ENCODE peak calls at places on chromosome 4, in eight cellular contexts. R, O, V, I, Y, C, Q and S are unnamed samples. For H3K36me3 and H3K4me1, the result is how much of the 10 kb centered on the place peaks cover.

GRCh38 chr4:5051692-5052423 is 578 bp downstream of the STK32B start:
- DNase-seq in O (peak), I (no peak), Y (peak), R (no peak), C (peak), V (peak), Q (no peak), S (no peak)

GRCh38 chr4:95549246-95550138 is 719 bp upstream of the UNC5C start:
- DNase-seq in Q (no peak), V (peak), O (peak), C (no peak), Y (peak), R (peak), I (peak), S (peak)

GRCh38 chr4:173332021-173332487 is 2.1 kb downstream of the HMGB2 start:
- DNase-seq in R (no peak), Y (peak), V (no peak), C (no peak), O (peak), Q (no peak), I (peak), S (no peak)

GRCh38 chr4:112297495-112297894 is 326 bp downstream of the ALPK1 start:
- DNase-seq in C (no peak), V (no peak), R (no peak), Q (no peak), O (no peak), Y (no peak), I (no peak), S (no peak)

GRCh38 chr4:139857977-139858376 is 192.4 kb downstream of the MGST2 start:
- DNase-seq in Y (no peak), C (no peak), V (no peak), I (no peak), O (no peak), R (no peak), Q (no peak), S (no peak)

GRCh38 chr4:13481569-13481968 is 2.6 kb downstream of the RAB28 start:
- DNase-seq in Y (peak), R (no peak), C (no peak), Q (no peak), I (no peak), V (peak), O (peak), S (no peak)

GRCh38 chr4:44638091-44638490 is 13.3 kb downstream of the YIPF7 start:
- DNase-seq in Q (no peak), O (no peak), V (no peak), R (no peak), C (no peak), I (no peak), Y (no peak), S (no peak)

GRCh38 chr4:85968945-85969830 is 390.7 kb downstream of the MAPK10 start:
- DNase-seq in I (peak), Y (peak), O (peak), V (peak), Q (no peak), C (no peak), R (no peak), S (no peak)

GRCh38 chr4:10521386-10521785 is 64.2 kb upstream of the ZNF518B start:
- DNase-seq in V (no peak), O (no peak), I (no peak), R (no peak), Q (no peak), Y (no peak), C (no peak), S (no peak)

GRCh38 chr4:82785248-82786003 is 13.2 kb downstream of the SCD5 start:
- DNase-seq in O (peak), I (peak), V (peak), R (peak), C (no peak), Y (peak), Q (no peak), S (no peak)

GRCh38 chr4:100895572-100896197 is 377.9 kb upstream of the EMCN start:
- DNase-seq in C (no peak), Y (peak), O (no peak), Q (no peak), I (peak), R (no peak), V (no peak), S (no peak)

GRCh38 chr4:114264877-114265291 is 285.4 kb upstream of the ARSJ start:
- DNase-seq in O (peak), I (no peak), C (no peak), Y (no peak), V (peak), Q (no peak), R (no peak), S (no peak)

GRCh38 chr4:56468097-56468422 is 643 bp downstream of the SRP72 start:
- DNase-seq in C (no peak), O (peak), R (no peak), Y (no peak), Q (no peak), V (peak), I (peak), S (peak)

GRCh38 chr4:103076777-103077347 is 301 bp upstream of the SLC9B2 start:
- DNase-seq in C (no peak), V (peak), I (no peak), Y (no peak), O (no peak), R (no peak), Q (no peak), S (no peak)

GRCh38 chr4:87185471-87185870 is 34.9 kb downstream of the KLHL8 start:
- DNase-seq in Y (no peak), I (no peak), Q (no peak), R (no peak), V (no peak), O (no peak), C (no peak), S (no peak)

GRCh38 chr4:123299212-123299651 is 97.4 kb upstream of the SPRY1 start:
- DNase-seq in R (no peak), V (peak), Y (peak), C (no peak), Q (no peak), O (peak), I (no peak), S (no peak)

GRCh38 chr4:75547647-75548387 is 8.0 kb upstream of the ODAPH start:
- DNase-seq in V (no peak), C (peak), O (peak), I (no peak), Q (peak), Y (no peak), R (peak), S (peak)

GRCh38 chr4:174665799-174666198 is 143.5 kb upstream of the HPGD start:
- DNase-seq in I (no peak), C (no peak), O (no peak), Q (no peak), R (no peak), V (no peak), Y (no peak), S (no peak)

GRCh38 chr4:165548702-165549101 is 169.9 kb downstream of the CPE start:
- DNase-seq in Q (no peak), Y (no peak), V (no peak), C (no peak), R (no peak), O (no peak), I (no peak), S (no peak)

GRCh38 chr4:55356991-55357461 is 11.0 kb downstream of the SRD5A3 start:
- DNase-seq in V (no peak), I (no peak), O (peak), Q (no peak), Y (peak), C (no peak), R (no peak), S (no peak)

GRCh38 chr4:47531241-47531953 is 46.3 kb downstream of the ATP10D start:
- DNase-seq in Y (peak), R (no peak), Q (no peak), V (peak), C (no peak), I (peak), O (peak), S (peak)

GRCh38 chr4:123104275-123104674 is 181.9 kb upstream of the NUDT6 start:
- DNase-seq in R (no peak), C (no peak), I (no peak), Q (no peak), O (peak), V (no peak), Y (peak), S (no peak)

GRCh38 chr4:22686156-22686555 is 6.6 kb upstream of the GBA3 start:
- DNase-seq in Q (no peak), C (no peak), V (no peak), R (no peak), I (no peak), Y (no peak), O (no peak), S (no peak)

GRCh38 chr4:78984593-78984992 is 45.4 kb upstream of the PAQR3 start:
- DNase-seq in O (no peak), Q (no peak), I (no peak), R (no peak), C (no peak), V (no peak), Y (no peak), S (no peak)

GRCh38 chr4:39574946-39575345 is 47.7 kb upstream of the UGDH start:
- DNase-seq in Y (no peak), I (no peak), R (no peak), O (no peak), V (no peak), Q (no peak), C (no peak), S (no peak)

GRCh38 chr4:152920768-152921167 is 15.4 kb upstream of the FHDC1 start:
- DNase-seq in Y (no peak), C (no peak), V (peak), I (no peak), Q (no peak), O (peak), R (no peak), S (no peak)

GRCh38 chr4:148060264-148061138 is 328.6 kb downstream of the ARHGAP10 start:
- DNase-seq in O (no peak), Y (no peak), C (no peak), I (no peak), R (no peak), Q (no peak), V (peak), S (no peak)

GRCh38 chr4:169253087-169253675 is 17.6 kb downstream of the SH3RF1 start:
- DNase-seq in Y (peak), R (no peak), Q (no peak), C (no peak), I (no peak), O (no peak), V (no peak), S (no peak)

GRCh38 chr4:56863441-56864129 is 42.1 kb upstream of the SPINK2 start:
- DNase-seq in C (no peak), I (no peak), R (no peak), Y (no peak), V (peak), Q (no peak), O (peak), S (no peak)

GRCh38 chr4:170088686-170089085 is 1.1 kb downstream of the AADAT start:
- DNase-seq in C (no peak), Y (no peak), I (no peak), V (no peak), O (no peak), R (no peak), Q (no peak), S (no peak)

GRCh38 chr4:182808673-182809416 is 108.3 kb downstream of the DCTD start:
- DNase-seq in C (no peak), V (no peak), O (peak), I (no peak), Y (no peak), Q (no peak), R (no peak), S (no peak)

GRCh38 chr4:151854731-151855130 is 93.9 kb upstream of the GATB start:
- DNase-seq in R (no peak), V (no peak), Y (no peak), O (peak), I (no peak), Q (no peak), C (no peak), S (no peak)

GRCh38 chr4:167114416-167114971 is 119.8 kb downstream of the SPOCK3 start:
- DNase-seq in I (no peak), Q (no peak), R (no peak), V (peak), O (no peak), C (no peak), Y (peak), S (no peak)

GRCh38 chr4:109424093-109424818 is 9.4 kb upstream of the SEC24B start:
- DNase-seq in Y (no peak), V (no peak), R (no peak), Q (no peak), C (no peak), I (no peak), O (no peak), S (no peak)

DNA sequence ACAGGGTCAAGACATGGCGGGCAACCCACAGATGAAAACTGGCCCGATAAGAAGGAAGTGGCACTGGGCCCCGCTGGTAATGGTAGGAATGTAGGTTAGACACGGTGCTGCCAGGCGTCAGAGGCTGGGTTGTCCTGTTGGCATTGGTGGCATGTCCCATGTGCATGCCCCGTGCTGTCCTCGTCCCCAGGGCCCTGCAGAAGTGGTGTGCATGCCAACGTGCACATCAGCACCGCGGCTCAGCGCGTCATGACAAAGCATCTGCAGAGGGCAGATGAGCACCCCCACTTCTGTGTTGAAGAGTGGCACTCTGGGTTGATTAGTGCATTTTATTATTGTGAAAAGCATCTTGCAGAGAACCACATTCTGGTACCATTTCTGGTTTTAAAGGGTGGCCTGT is 35.6 kb downstream of the NELFA start:
- DNase-seq in V (no peak), C (peak), I (no peak), Q (no peak), R (no peak), O (no peak), Y (no peak), S (no peak)
- H3K36me3 ChIP-seq in V (under half), C (under half), I (under half), Q (under half), R (under half), O (half or more), Y (under half), S (under half)

DNA sequence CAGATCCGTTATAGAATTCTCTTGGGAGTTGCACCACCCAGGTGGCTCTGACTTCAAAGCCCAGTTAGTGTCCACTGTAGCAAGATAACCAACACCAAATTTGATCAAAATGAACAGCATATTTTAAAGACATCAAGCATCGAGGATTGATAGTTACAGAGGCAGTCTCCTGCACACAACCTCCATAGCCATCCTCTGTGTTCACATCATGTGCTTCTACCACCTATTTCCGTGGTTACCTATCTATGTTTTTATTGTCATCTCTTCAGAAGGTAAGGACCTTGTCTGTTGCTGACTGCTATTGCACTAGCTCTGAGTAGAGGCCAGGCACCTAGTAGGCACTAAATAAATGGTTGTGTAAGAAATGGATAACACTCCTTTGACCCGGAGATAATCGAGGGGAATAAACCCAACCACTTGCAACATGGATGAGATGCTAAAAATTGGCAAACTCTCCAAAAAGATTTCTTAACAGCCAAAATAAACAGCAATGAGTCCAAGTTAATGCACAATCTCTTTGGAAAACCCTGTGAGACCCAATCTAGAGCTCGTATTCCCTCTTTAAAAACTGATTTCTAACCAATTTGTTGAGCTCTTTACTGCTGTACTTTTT is 14.7 kb upstream of the C1QTNF7 start:
- DNase-seq in I (no peak), V (no peak), C (no peak), Q (no peak), R (no peak), O (no peak), Y (peak), S (no peak)
- H3K4me1 ChIP-seq in I (under half), V (under half), C (under half), Q (half or more), R (under half), O (under half), Y (under half), S (under half)

GRCh38 chr4:3427134-3427476 is 14.7 kb upstream of the HGFAC start:
- DNase-seq in R (no peak), V (no peak), Y (no peak), O (no peak), C (no peak), Q (no peak), I (no peak), S (no peak)
- H3K36me3 ChIP-seq in R (under half), V (under half), Y (under half), O (under half), C (half or more), Q (under half), I (under half), S (under half)

GRCh38 chr4:8189551-8190466 is 9.3 kb upstream of the SH3TC1 start:
- DNase-seq in O (no peak), Q (no peak), I (no peak), C (no peak), V (no peak), Y (no peak), R (no peak), S (no peak)

GRCh38 chr4:8191136-8191747 is 7.8 kb upstream of the SH3TC1 start:
- DNase-seq in Y (no peak), I (peak), V (peak), Q (no peak), R (peak), C (peak), O (peak), S (peak)

GRCh38 chr4:8188085-8188484 is 11.0 kb upstream of the SH3TC1 start:
- DNase-seq in I (peak), C (no peak), Y (no peak), Q (no peak), R (no peak), V (peak), O (no peak), S (no peak)

GRCh38 chr4:8186883-8187282 is 12.2 kb upstream of the SH3TC1 start:
- DNase-seq in I (no peak), R (no peak), Y (no peak), C (no peak), V (no peak), Q (no peak), O (no peak), S (no peak)

GRCh38 chr4:8188743-8189550 is 10.1 kb upstream of the SH3TC1 start:
- DNase-seq in V (peak), Q (no peak), R (peak), C (peak), I (no peak), O (no peak), Y (no peak), S (no peak)
- H3K4me1 ChIP-seq in V (half or more), Q (under half), R (under half), C (under half), I (under half), O (under half), Y (under half), S (under half)

DNA sequence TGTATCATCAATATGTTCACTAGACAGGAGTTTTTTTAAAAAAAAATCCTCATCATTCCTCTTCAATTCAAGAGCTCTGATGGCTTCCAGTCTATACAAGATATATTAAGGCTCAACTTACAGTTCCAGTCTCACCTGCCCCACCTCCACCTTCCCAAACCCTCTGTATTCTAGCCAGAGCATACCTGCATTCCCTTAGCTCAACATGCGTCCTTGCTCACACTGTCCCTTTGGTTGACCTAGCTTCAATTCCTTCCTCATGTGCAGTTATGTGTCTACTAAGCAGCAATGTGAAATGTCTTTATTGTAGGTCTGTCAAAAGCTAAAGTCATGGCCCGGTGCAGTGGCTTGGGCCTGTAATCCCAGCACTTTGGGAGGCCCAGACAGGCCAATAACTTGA is 10.8 kb downstream of the DHX15 start:
- DNase-seq in Q (no peak), V (no peak), R (no peak), Y (no peak), I (no peak), O (no peak), C (no peak), S (no peak)
- H3K36me3 ChIP-seq in Q (under half), V (under half), R (half or more), Y (half or more), I (under half), O (under half), C (under half), S (under half)

DNA sequence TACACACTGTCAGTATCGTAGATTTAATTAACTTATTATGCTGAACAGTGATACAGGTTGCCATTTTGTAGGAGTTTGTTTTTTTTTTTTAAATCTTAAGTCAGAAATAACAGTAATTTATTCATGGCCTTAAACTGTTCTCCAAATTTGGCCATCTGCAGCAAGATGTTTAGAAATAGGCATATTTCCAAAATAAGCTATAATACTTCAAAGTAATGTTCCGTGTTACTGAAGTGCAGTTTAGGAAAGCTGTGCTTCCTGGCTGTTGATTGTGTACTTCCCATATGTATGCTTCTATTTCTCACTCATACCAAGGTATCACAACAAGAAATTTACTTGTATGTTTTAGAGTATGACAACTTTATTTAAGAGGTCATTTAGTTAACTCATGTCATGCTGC is 28.9 kb downstream of the CPEB2 start:
- DNase-seq in Q (no peak), R (no peak), O (peak), I (no peak), Y (peak), V (no peak), C (no peak), S (no peak)
- H3K4me1 ChIP-seq in Q (under half), R (under half), O (under half), I (under half), Y (half or more), V (under half), C (under half), S (under half)

DNA sequence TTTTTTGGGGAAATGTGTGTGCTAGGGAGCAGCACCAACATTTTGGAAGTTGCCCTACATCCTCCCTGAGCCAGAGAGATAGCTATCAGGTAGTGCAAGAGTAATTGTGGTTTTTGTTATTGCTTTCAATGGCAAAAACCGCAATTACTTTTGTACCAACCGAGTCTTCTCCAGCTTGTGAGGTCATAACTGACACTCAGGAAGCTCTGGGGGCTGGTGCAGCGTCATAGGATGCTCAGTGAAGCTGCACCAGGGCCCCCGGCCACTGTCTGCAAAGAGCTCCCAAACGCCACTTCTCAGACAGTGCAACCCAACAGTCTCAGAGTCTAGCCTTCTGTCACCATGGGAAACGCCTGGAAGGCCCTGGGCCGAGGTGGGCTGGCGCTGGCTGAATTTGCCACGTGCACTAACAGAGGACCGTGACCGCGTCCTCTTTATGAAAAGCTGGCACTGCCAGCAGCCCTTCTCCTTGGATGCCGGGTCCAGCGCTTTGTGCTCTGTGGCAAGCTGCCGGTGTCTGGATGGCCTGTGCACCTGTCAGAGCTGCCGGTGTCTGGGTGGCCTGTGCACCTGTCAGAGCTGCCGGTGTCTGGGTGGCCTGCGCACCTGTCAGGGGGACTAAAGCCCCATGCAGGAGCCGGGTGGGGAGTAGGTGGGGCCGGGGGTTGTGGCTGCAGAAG is 19.4 kb downstream of the SH3TC1 start:
- DNase-seq in V (no peak), Q (no peak), I (no peak), O (no peak), R (no peak), C (no peak), Y (no peak), S (no peak)
- H3K36me3 ChIP-seq in V (half or more), Q (under half), I (under half), O (under half), R (under half), C (under half), Y (under half), S (under half)

GRCh38 chr4:37995981-37996770 is 36.0 kb downstream of the PTTG2 start:
- DNase-seq in C (no peak), Q (no peak), I (peak), Y (no peak), O (no peak), V (no peak), R (no peak), S (peak)
- H3K4me1 ChIP-seq in C (under half), Q (under half), I (under half), Y (under half), O (under half), V (under half), R (under half), S (under half)